ENCODE peak calls at places on chromosome 9, in six cellular contexts. L is SHP77, W is COR-L47, M is NCI-H1417, D is Daoy, V is RPMI8226. G is an unnamed sample.

GRCh38 chr9:27367922-27368316 is 71.0 kb upstream of the EQTN start:
- DNase-seq in M (no peak), D (no peak), V (no peak), L (no peak), W (no peak), G (no peak)

GRCh38 chr9:135137398-135137832 is 49.9 kb downstream of the OLFM1 start:
- DNase-seq in D (peak; percentile 88), V (no peak), L (no peak), M (peak; percentile 8), W (no peak), G (no peak)

GRCh38 chr9:119289740-119290139 is 79.5 kb downstream of the BRINP1 start:
- DNase-seq in D (no peak), V (peak; percentile 55), L (peak; percentile 4), M (peak; percentile 82), W (peak; percentile 59), G (peak; percentile 67)

GRCh38 chr9:129712595-129713524 is 40.0 kb downstream of the PTGES start:
- DNase-seq in W (no peak), L (no peak), V (no peak), D (peak; percentile 60), M (no peak), G (no peak)

GRCh38 chr9:131393622-131394463 is at the start of gene PRRC2B:
- DNase-seq in M (peak; percentile 97), W (peak; percentile 89), V (peak; percentile 94), D (peak; percentile 95), L (peak; percentile 90), G (peak; percentile 83)

GRCh38 chr9:120698766-120699165 is 15.5 kb downstream of the MEGF9 start:
- DNase-seq in L (peak; percentile 68), W (peak; percentile 87), D (no peak), V (no peak), M (peak; percentile 13), G (no peak)

GRCh38 chr9:77488439-77489126 is 159.5 kb downstream of the GNA14 start:
- DNase-seq in D (no peak), L (no peak), M (peak; percentile 10), W (no peak), V (no peak), G (no peak)

GRCh38 chr9:84819446-84819845 is 149.9 kb downstream of the NTRK2 start:
- DNase-seq in V (no peak), D (no peak), W (peak; percentile 7), L (no peak), M (peak; percentile 96), G (no peak)

GRCh38 chr9:136539427-136540412 is 6.1 kb downstream of the NOTCH1 start:
- DNase-seq in V (peak; percentile 96), L (no peak), W (no peak), M (no peak), D (peak; percentile 77), G (peak; percentile 64)

GRCh38 chr9:115015018-115015635 is 84.7 kb upstream of the TNFSF8 start:
- DNase-seq in D (peak; percentile 66), L (no peak), V (no peak), W (peak; percentile 37), M (peak; percentile 66), G (no peak)

GRCh38 chr9:134942421-134943119 is 24.9 kb upstream of the FCN1 start:
- DNase-seq in M (no peak), V (no peak), L (no peak), W (no peak), D (peak; percentile 38), G (no peak)

GRCh38 chr9:14487547-14488185 is 173.7 kb upstream of the NFIB start:
- DNase-seq in D (no peak), M (no peak), L (no peak), W (no peak), V (no peak), G (no peak)

GRCh38 chr9:27530915-27531762 is 1.5 kb upstream of the MOB3B start:
- DNase-seq in W (no peak), L (no peak), M (no peak), V (no peak), D (no peak), G (no peak)